ENCODE peak calls at places on chromosomes 2 and 18, in ten cellular contexts. F, J, T, H, V, R, E, N, K and Y are unnamed samples.
A peak's percentile ranks its signal among the peaks of the same experiment; 100 is the strongest.

GRCh38 chr18:4208408-4208807 is 246.7 kb downstream of the DLGAP1 start:
- DNase-seq in F (no peak), J (no peak), T (no peak), H (no peak), V (no peak), R (no peak), E (no peak), N (no peak), K (no peak), Y (no peak)

GRCh38 chr2:9918275-9918674 is 33.2 kb upstream of the GRHL1 start:
- DNase-seq in F (no peak), J (no peak), T (no peak), H (no peak), V (peak; percentile 60), R (no peak), E (peak; percentile 26), N (no peak), K (no peak), Y (no peak)

GRCh38 chr2:120955427-120955826 is 219.8 kb downstream of the GLI2 start:
- DNase-seq in F (no peak), J (no peak), T (no peak), H (peak; percentile 50), V (no peak), R (no peak), E (no peak), N (no peak), K (no peak), Y (no peak)

GRCh38 chr18:12741351-12741750 is 38.5 kb downstream of the PSMG2 start:
- DNase-seq in F (peak; percentile 20), J (no peak), T (no peak), H (peak; percentile 25), V (no peak), R (no peak), E (peak; percentile 96), N (no peak), K (no peak), Y (peak; percentile 94)

GRCh38 chr18:2147866-2148265 is 423.4 kb downstream of the METTL4 start:
- DNase-seq in F (no peak), J (no peak), T (no peak), H (peak; percentile 80), V (no peak), R (no peak), E (peak; percentile 18), N (no peak), K (no peak), Y (no peak)

GRCh38 chr18:46246101-46246500 is 141.9 kb downstream of the HAUS1 start:
- DNase-seq in F (no peak), J (no peak), T (no peak), H (no peak), V (no peak), R (no peak), E (no peak), N (no peak), K (no peak), Y (no peak)

GRCh38 chr18:61335737-61336555 is 2.7 kb downstream of the CDH20 start:
- DNase-seq in F (no peak), J (no peak), T (no peak), H (no peak), V (no peak), R (no peak), E (no peak), N (no peak), K (peak; percentile 70), Y (no peak)

GRCh38 chr2:142940606-142941223 is 63.3 kb downstream of the KYNU start:
- DNase-seq in F (no peak), J (no peak), T (no peak), H (no peak), V (no peak), R (no peak), E (no peak), N (no peak), K (no peak), Y (no peak)

GRCh38 chr2:86072271-86072858 is 33.3 kb downstream of the POLR1A start:
- DNase-seq in F (peak; percentile 68), J (peak; percentile 35), T (no peak), H (peak; percentile 66), V (peak; percentile 84), R (peak; percentile 90), E (no peak), N (no peak), K (peak; percentile 75), Y (no peak)

GRCh38 chr2:240347949-240348500 is 87.4 kb upstream of the GPC1 start:
- DNase-seq in F (no peak), J (no peak), T (no peak), H (no peak), V (no peak), R (no peak), E (no peak), N (no peak), K (no peak), Y (no peak)

GRCh38 chr2:167438206-167438605 is 549.9 kb downstream of the XIRP2 start:
- DNase-seq in F (no peak), J (peak; percentile 24), T (no peak), H (peak; percentile 77), V (peak; percentile 56), R (no peak), E (peak; percentile 60), N (no peak), K (no peak), Y (no peak)

GRCh38 chr2:224591245-224591644 is 6.1 kb upstream of the CUL3 start:
- DNase-seq in F (no peak), J (peak; percentile 45), T (no peak), H (no peak), V (no peak), R (no peak), E (no peak), N (no peak), K (no peak), Y (no peak)

GRCh38 chr2:27233341-27233740 is 16.2 kb downstream of the CAD start:
- DNase-seq in F (no peak), J (no peak), T (no peak), H (no peak), V (no peak), R (no peak), E (no peak), N (no peak), K (no peak), Y (no peak)

GRCh38 chr2:122368576-122369243 is 613.3 kb downstream of the TSN start:
- DNase-seq in F (no peak), J (no peak), T (no peak), H (no peak), V (no peak), R (no peak), E (no peak), N (no peak), K (no peak), Y (no peak)

GRCh38 chr18:63162271-63163014 is 157.1 kb downstream of the BCL2 start:
- DNase-seq in F (peak; percentile 88), J (no peak), T (no peak), H (no peak), V (no peak), R (no peak), E (peak; percentile 21), N (no peak), K (no peak), Y (no peak)

GRCh38 chr2:35365859-35366258 is 989.7 kb upstream of the CRIM1 start:
- DNase-seq in F (no peak), J (no peak), T (no peak), H (no peak), V (no peak), R (no peak), E (peak; percentile 36), N (no peak), K (no peak), Y (no peak)

GRCh38 chr2:232496508-232497373 is 9.1 kb upstream of the ECEL1 start:
- DNase-seq in F (no peak), J (no peak), T (no peak), H (no peak), V (no peak), R (no peak), E (no peak), N (no peak), K (no peak), Y (no peak)

GRCh38 chr2:119252186-119253113 is 28.8 kb downstream of the STEAP3 start:
- DNase-seq in F (no peak), J (no peak), T (no peak), H (peak; percentile 99), V (peak; percentile 86), R (no peak), E (peak; percentile 93), N (peak; percentile 89), K (no peak), Y (no peak)

GRCh38 chr2:226721541-226721940 is 78.1 kb downstream of the IRS1 start:
- DNase-seq in F (no peak), J (no peak), T (no peak), H (no peak), V (no peak), R (peak; percentile 66), E (no peak), N (no peak), K (no peak), Y (no peak)

GRCh38 chr2:164826293-164827243 is 15.1 kb downstream of the COBLL1 start:
- DNase-seq in F (peak; percentile 52), J (no peak), T (no peak), H (peak; percentile 69), V (peak; percentile 66), R (no peak), E (peak; percentile 28), N (no peak), K (no peak), Y (peak; percentile 34)

GRCh38 chr2:232329716-232330067 is 48.9 kb upstream of the ALPP start:
- DNase-seq in F (no peak), J (no peak), T (no peak), H (no peak), V (no peak), R (peak; percentile 66), E (no peak), N (no peak), K (no peak), Y (no peak)

GRCh38 chr18:48791636-48792105 is 159.1 kb downstream of the SMAD7 start:
- DNase-seq in F (no peak), J (no peak), T (no peak), H (no peak), V (no peak), R (no peak), E (no peak), N (no peak), K (no peak), Y (no peak)

GRCh38 chr2:98589489-98589888 is 18.8 kb downstream of the COA5 start:
- DNase-seq in F (no peak), J (no peak), T (no peak), H (no peak), V (no peak), R (no peak), E (no peak), N (no peak), K (no peak), Y (no peak)

GRCh38 chr2:62410926-62411456 is 95.0 kb downstream of the TMEM17 start:
- DNase-seq in F (no peak), J (no peak), T (no peak), H (peak; percentile 3), V (no peak), R (no peak), E (peak; percentile 8), N (no peak), K (no peak), Y (no peak)

GRCh38 chr2:235446082-235446481 is 47.8 kb upstream of the AGAP1 start:
- DNase-seq in F (no peak), J (no peak), T (no peak), H (no peak), V (no peak), R (no peak), E (no peak), N (no peak), K (no peak), Y (no peak)

GRCh38 chr2:143463717-143464116 is 334.5 kb downstream of the ARHGAP15 start:
- DNase-seq in F (no peak), J (no peak), T (no peak), H (no peak), V (no peak), R (no peak), E (no peak), N (no peak), K (no peak), Y (no peak)